ENCODE peak calls at places on chromosomes 11 and 22, in nine cellular contexts. One of them, this sample, is unnamed.

GRCh38 chr22:50259302-50259701 is 2.2 kb downstream of the MAPK12 start:
- DNase-seq in Daoy: no peak
- DNase-seq in uterus: no peak
- DNase-seq in T-helper 1 cell: no peak
- DNase-seq in GM04503: no peak
- DNase-seq in GM23248: no peak
- DNase-seq in endothelial cell: no peak
- DNase-seq in stimulated activated CD4-positive, alpha-beta T cell treated with anti-CD3 and anti-CD28 coated beads, Interleukin-15, amount 100 ng/mL, for 24 hours: no peak
- DNase-seq in dorsolateral prefrontal cortex: no peak
- DNase-seq in this sample: no peak

GRCh38 chr22:39418696-39419095 is 19.1 kb downstream of the TAB1 start:
- DNase-seq in Daoy: no peak
- DNase-seq in uterus: no peak
- DNase-seq in T-helper 1 cell: no peak
- DNase-seq in GM04503: no peak
- DNase-seq in GM23248: no peak
- DNase-seq in endothelial cell: no peak
- DNase-seq in stimulated activated CD4-positive, alpha-beta T cell treated with anti-CD3 and anti-CD28 coated beads, Interleukin-15, amount 100 ng/mL, for 24 hours: no peak
- DNase-seq in dorsolateral prefrontal cortex: no peak
- DNase-seq in this sample: no peak

GRCh38 chr22:22410121-22410520 is 98.4 kb downstream of the ZNF280B start:
- DNase-seq in Daoy: peak; percentile 40
- DNase-seq in uterus: no peak
- DNase-seq in T-helper 1 cell: no peak
- DNase-seq in GM04503: no peak
- DNase-seq in GM23248: no peak
- DNase-seq in endothelial cell: no peak
- DNase-seq in stimulated activated CD4-positive, alpha-beta T cell treated with anti-CD3 and anti-CD28 coated beads, Interleukin-15, amount 100 ng/mL, for 24 hours: no peak
- DNase-seq in dorsolateral prefrontal cortex: no peak
- DNase-seq in this sample: no peak

GRCh38 chr11:2376751-2377451 is at the start of gene CD81:
- DNase-seq in Daoy: peak; percentile 32
- DNase-seq in uterus: peak; percentile 50
- DNase-seq in T-helper 1 cell: peak; percentile 65
- DNase-seq in GM04503: no peak
- DNase-seq in GM23248: peak; percentile 71
- DNase-seq in endothelial cell: peak; percentile 68
- DNase-seq in stimulated activated CD4-positive, alpha-beta T cell treated with anti-CD3 and anti-CD28 coated beads, Interleukin-15, amount 100 ng/mL, for 24 hours: peak; percentile 69
- DNase-seq in dorsolateral prefrontal cortex: peak; percentile 51
- DNase-seq in this sample: peak; percentile 55

GRCh38 chr22:36595968-36596367 is 67.0 kb upstream of the EIF3D start:
- DNase-seq in Daoy: no peak
- DNase-seq in uterus: no peak
- DNase-seq in T-helper 1 cell: no peak
- DNase-seq in GM04503: no peak
- DNase-seq in GM23248: no peak
- DNase-seq in endothelial cell: no peak
- DNase-seq in stimulated activated CD4-positive, alpha-beta T cell treated with anti-CD3 and anti-CD28 coated beads, Interleukin-15, amount 100 ng/mL, for 24 hours: no peak
- DNase-seq in dorsolateral prefrontal cortex: no peak
- DNase-seq in this sample: no peak

GRCh38 chr11:25065711-25066110 is 568.9 kb downstream of the LUZP2 start:
- DNase-seq in Daoy: no peak
- DNase-seq in uterus: no peak
- DNase-seq in T-helper 1 cell: no peak
- DNase-seq in GM04503: no peak
- DNase-seq in GM23248: peak; percentile 1
- DNase-seq in endothelial cell: no peak
- DNase-seq in stimulated activated CD4-positive, alpha-beta T cell treated with anti-CD3 and anti-CD28 coated beads, Interleukin-15, amount 100 ng/mL, for 24 hours: no peak
- DNase-seq in dorsolateral prefrontal cortex: no peak
- DNase-seq in this sample: no peak

GRCh38 chr22:23144432-23144831 is 845 bp upstream of the RAB36 start:
- DNase-seq in Daoy: no peak
- DNase-seq in uterus: no peak
- DNase-seq in T-helper 1 cell: no peak
- DNase-seq in GM04503: no peak
- DNase-seq in GM23248: no peak
- DNase-seq in endothelial cell: no peak
- DNase-seq in stimulated activated CD4-positive, alpha-beta T cell treated with anti-CD3 and anti-CD28 coated beads, Interleukin-15, amount 100 ng/mL, for 24 hours: no peak
- DNase-seq in dorsolateral prefrontal cortex: no peak
- DNase-seq in this sample: no peak

GRCh38 chr11:134510641-134511040 is 98.6 kb upstream of the B3GAT1 start:
- DNase-seq in Daoy: no peak
- DNase-seq in uterus: peak; percentile 7
- DNase-seq in T-helper 1 cell: no peak
- DNase-seq in GM04503: no peak
- DNase-seq in GM23248: no peak
- DNase-seq in endothelial cell: no peak
- DNase-seq in stimulated activated CD4-positive, alpha-beta T cell treated with anti-CD3 and anti-CD28 coated beads, Interleukin-15, amount 100 ng/mL, for 24 hours: no peak
- DNase-seq in dorsolateral prefrontal cortex: peak; percentile 16
- DNase-seq in this sample: no peak

GRCh38 chr11:32374261-32374711 is 61.1 kb downstream of the WT1 start:
- DNase-seq in Daoy: peak; percentile 63
- DNase-seq in uterus: peak; percentile 51
- DNase-seq in T-helper 1 cell: no peak
- DNase-seq in GM04503: no peak
- DNase-seq in GM23248: peak; percentile 39
- DNase-seq in endothelial cell: peak; percentile 75
- DNase-seq in stimulated activated CD4-positive, alpha-beta T cell treated with anti-CD3 and anti-CD28 coated beads, Interleukin-15, amount 100 ng/mL, for 24 hours: peak; percentile 59
- DNase-seq in dorsolateral prefrontal cortex: no peak
- DNase-seq in this sample: no peak

GRCh38 chr22:49349841-49350381 is 477.8 kb downstream of the BRD1 start:
- DNase-seq in Daoy: no peak
- DNase-seq in uterus: no peak
- DNase-seq in T-helper 1 cell: no peak
- DNase-seq in GM04503: no peak
- DNase-seq in GM23248: no peak
- DNase-seq in endothelial cell: no peak
- DNase-seq in stimulated activated CD4-positive, alpha-beta T cell treated with anti-CD3 and anti-CD28 coated beads, Interleukin-15, amount 100 ng/mL, for 24 hours: no peak
- DNase-seq in dorsolateral prefrontal cortex: no peak
- DNase-seq in this sample: no peak

GRCh38 chr22:39953101-39953500 is 7.1 kb upstream of the TMA7B start:
- DNase-seq in Daoy: no peak
- DNase-seq in uterus: no peak
- DNase-seq in T-helper 1 cell: no peak
- DNase-seq in GM04503: no peak
- DNase-seq in GM23248: no peak
- DNase-seq in endothelial cell: no peak
- DNase-seq in stimulated activated CD4-positive, alpha-beta T cell treated with anti-CD3 and anti-CD28 coated beads, Interleukin-15, amount 100 ng/mL, for 24 hours: no peak
- DNase-seq in dorsolateral prefrontal cortex: no peak
- DNase-seq in this sample: no peak

GRCh38 chr11:86180860-86181259 is 63.7 kb upstream of the EED start:
- DNase-seq in Daoy: no peak
- DNase-seq in uterus: no peak
- DNase-seq in T-helper 1 cell: no peak
- DNase-seq in GM04503: no peak
- DNase-seq in GM23248: no peak
- DNase-seq in endothelial cell: no peak
- DNase-seq in stimulated activated CD4-positive, alpha-beta T cell treated with anti-CD3 and anti-CD28 coated beads, Interleukin-15, amount 100 ng/mL, for 24 hours: no peak
- DNase-seq in dorsolateral prefrontal cortex: no peak
- DNase-seq in this sample: no peak

GRCh38 chr11:846496-847098 is 3.9 kb downstream of the TSPAN4 start:
- DNase-seq in Daoy: no peak
- DNase-seq in uterus: no peak
- DNase-seq in T-helper 1 cell: no peak
- DNase-seq in GM04503: no peak
- DNase-seq in GM23248: peak; percentile 86
- DNase-seq in endothelial cell: no peak
- DNase-seq in stimulated activated CD4-positive, alpha-beta T cell treated with anti-CD3 and anti-CD28 coated beads, Interleukin-15, amount 100 ng/mL, for 24 hours: no peak
- DNase-seq in dorsolateral prefrontal cortex: no peak
- DNase-seq in this sample: no peak

GRCh38 chr22:19890502-19891349 is 36.1 kb upstream of the GNB1L start:
- DNase-seq in Daoy: peak; percentile 46
- DNase-seq in uterus: no peak
- DNase-seq in T-helper 1 cell: no peak
- DNase-seq in GM04503: no peak
- DNase-seq in GM23248: no peak
- DNase-seq in endothelial cell: no peak
- DNase-seq in stimulated activated CD4-positive, alpha-beta T cell treated with anti-CD3 and anti-CD28 coated beads, Interleukin-15, amount 100 ng/mL, for 24 hours: no peak
- DNase-seq in dorsolateral prefrontal cortex: no peak
- DNase-seq in this sample: no peak

GRCh38 chr11:130124096-130124495 is 35.5 kb upstream of the ST14 start:
- DNase-seq in Daoy: peak; percentile 52
- DNase-seq in uterus: peak; percentile 38
- DNase-seq in T-helper 1 cell: no peak
- DNase-seq in GM04503: peak; percentile 92
- DNase-seq in GM23248: peak; percentile 95
- DNase-seq in endothelial cell: no peak
- DNase-seq in stimulated activated CD4-positive, alpha-beta T cell treated with anti-CD3 and anti-CD28 coated beads, Interleukin-15, amount 100 ng/mL, for 24 hours: no peak
- DNase-seq in dorsolateral prefrontal cortex: no peak
- DNase-seq in this sample: no peak

GRCh38 chr11:111736191-111736590 is 30.0 kb downstream of the PPP2R1B start:
- DNase-seq in Daoy: peak; percentile 41
- DNase-seq in uterus: no peak
- DNase-seq in T-helper 1 cell: no peak
- DNase-seq in GM04503: peak; percentile 64
- DNase-seq in GM23248: peak; percentile 85
- DNase-seq in endothelial cell: no peak
- DNase-seq in stimulated activated CD4-positive, alpha-beta T cell treated with anti-CD3 and anti-CD28 coated beads, Interleukin-15, amount 100 ng/mL, for 24 hours: no peak
- DNase-seq in dorsolateral prefrontal cortex: no peak
- DNase-seq in this sample: no peak

GRCh38 chr11:35579557-35580396 is 38.5 kb upstream of the FJX1 start:
- DNase-seq in Daoy: peak; percentile 77
- DNase-seq in uterus: no peak
- DNase-seq in T-helper 1 cell: no peak
- DNase-seq in GM04503: peak; percentile 91
- DNase-seq in GM23248: peak; percentile 94
- DNase-seq in endothelial cell: no peak
- DNase-seq in stimulated activated CD4-positive, alpha-beta T cell treated with anti-CD3 and anti-CD28 coated beads, Interleukin-15, amount 100 ng/mL, for 24 hours: no peak
- DNase-seq in dorsolateral prefrontal cortex: no peak
- DNase-seq in this sample: no peak

GRCh38 chr22:40156001-40156516 is 21.7 kb upstream of the TNRC6B start:
- DNase-seq in Daoy: peak; percentile 62
- DNase-seq in uterus: no peak
- DNase-seq in T-helper 1 cell: no peak
- DNase-seq in GM04503: no peak
- DNase-seq in GM23248: peak; percentile 49
- DNase-seq in endothelial cell: no peak
- DNase-seq in stimulated activated CD4-positive, alpha-beta T cell treated with anti-CD3 and anti-CD28 coated beads, Interleukin-15, amount 100 ng/mL, for 24 hours: peak; percentile 11
- DNase-seq in dorsolateral prefrontal cortex: no peak
- DNase-seq in this sample: no peak

GRCh38 chr11:81224396-81224795 is 1509.3 kb downstream of the FAM181B start:
- DNase-seq in Daoy: peak; percentile 4
- DNase-seq in uterus: no peak
- DNase-seq in T-helper 1 cell: no peak
- DNase-seq in GM04503: no peak
- DNase-seq in GM23248: no peak
- DNase-seq in endothelial cell: no peak
- DNase-seq in stimulated activated CD4-positive, alpha-beta T cell treated with anti-CD3 and anti-CD28 coated beads, Interleukin-15, amount 100 ng/mL, for 24 hours: no peak
- DNase-seq in dorsolateral prefrontal cortex: no peak
- DNase-seq in this sample: no peak

GRCh38 chr11:46521947-46522681 is 71.7 kb downstream of the AMBRA1 start:
- DNase-seq in Daoy: peak; percentile 59
- DNase-seq in uterus: no peak
- DNase-seq in T-helper 1 cell: no peak
- DNase-seq in GM04503: no peak
- DNase-seq in GM23248: peak; percentile 36
- DNase-seq in endothelial cell: no peak
- DNase-seq in stimulated activated CD4-positive, alpha-beta T cell treated with anti-CD3 and anti-CD28 coated beads, Interleukin-15, amount 100 ng/mL, for 24 hours: no peak
- DNase-seq in dorsolateral prefrontal cortex: no peak
- DNase-seq in this sample: no peak

GRCh38 chr11:117187007-117187406 is 8.5 kb downstream of the SIDT2 start:
- DNase-seq in Daoy: no peak
- DNase-seq in uterus: peak; percentile 9
- DNase-seq in T-helper 1 cell: no peak
- DNase-seq in GM04503: no peak
- DNase-seq in GM23248: no peak
- DNase-seq in endothelial cell: no peak
- DNase-seq in stimulated activated CD4-positive, alpha-beta T cell treated with anti-CD3 and anti-CD28 coated beads, Interleukin-15, amount 100 ng/mL, for 24 hours: no peak
- DNase-seq in dorsolateral prefrontal cortex: no peak
- DNase-seq in this sample: peak; percentile 25

GRCh38 chr11:93585758-93586157 is 42.6 kb upstream of the SMCO4 start:
- DNase-seq in Daoy: peak; percentile 48
- DNase-seq in uterus: no peak
- DNase-seq in T-helper 1 cell: no peak
- DNase-seq in GM04503: peak; percentile 41
- DNase-seq in GM23248: peak; percentile 88
- DNase-seq in endothelial cell: no peak
- DNase-seq in stimulated activated CD4-positive, alpha-beta T cell treated with anti-CD3 and anti-CD28 coated beads, Interleukin-15, amount 100 ng/mL, for 24 hours: no peak
- DNase-seq in dorsolateral prefrontal cortex: no peak
- DNase-seq in this sample: no peak

GRCh38 chr22:27372969-27373670 is 428.4 kb downstream of the MN1 start:
- DNase-seq in Daoy: no peak
- DNase-seq in uterus: no peak
- DNase-seq in T-helper 1 cell: no peak
- DNase-seq in GM04503: no peak
- DNase-seq in GM23248: no peak
- DNase-seq in endothelial cell: peak; percentile 85
- DNase-seq in stimulated activated CD4-positive, alpha-beta T cell treated with anti-CD3 and anti-CD28 coated beads, Interleukin-15, amount 100 ng/mL, for 24 hours: no peak
- DNase-seq in dorsolateral prefrontal cortex: no peak
- DNase-seq in this sample: no peak

GRCh38 chr22:33923660-33924246 is 3.5 kb upstream of the LARGE1 start:
- DNase-seq in Daoy: peak; percentile 59
- DNase-seq in uterus: peak; percentile 77
- DNase-seq in T-helper 1 cell: peak; percentile 11
- DNase-seq in GM04503: no peak
- DNase-seq in GM23248: peak; percentile 84
- DNase-seq in endothelial cell: peak; percentile 70
- DNase-seq in stimulated activated CD4-positive, alpha-beta T cell treated with anti-CD3 and anti-CD28 coated beads, Interleukin-15, amount 100 ng/mL, for 24 hours: peak; percentile 50
- DNase-seq in dorsolateral prefrontal cortex: no peak
- DNase-seq in this sample: no peak

GRCh38 chr22:28299760-28300159 is 379.9 kb downstream of the TTC28 start:
- DNase-seq in Daoy: no peak
- DNase-seq in uterus: peak; percentile 38
- DNase-seq in T-helper 1 cell: no peak
- DNase-seq in GM04503: peak; percentile 7
- DNase-seq in GM23248: peak; percentile 46
- DNase-seq in endothelial cell: no peak
- DNase-seq in stimulated activated CD4-positive, alpha-beta T cell treated with anti-CD3 and anti-CD28 coated beads, Interleukin-15, amount 100 ng/mL, for 24 hours: peak; percentile 2
- DNase-seq in dorsolateral prefrontal cortex: no peak
- DNase-seq in this sample: no peak

GRCh38 chr22:41908409-41909289 is 6.2 kb downstream of the SHISA8 start:
- DNase-seq in Daoy: no peak
- DNase-seq in uterus: no peak
- DNase-seq in T-helper 1 cell: no peak
- DNase-seq in GM04503: no peak
- DNase-seq in GM23248: no peak
- DNase-seq in endothelial cell: peak; percentile 15
- DNase-seq in stimulated activated CD4-positive, alpha-beta T cell treated with anti-CD3 and anti-CD28 coated beads, Interleukin-15, amount 100 ng/mL, for 24 hours: no peak
- DNase-seq in dorsolateral prefrontal cortex: no peak
- DNase-seq in this sample: no peak

GRCh38 chr11:130897262-130898182 is 18.8 kb downstream of the SNX19 start:
- DNase-seq in Daoy: no peak
- DNase-seq in uterus: peak; percentile 89
- DNase-seq in T-helper 1 cell: no peak
- DNase-seq in GM04503: peak; percentile 91
- DNase-seq in GM23248: peak; percentile 96
- DNase-seq in endothelial cell: no peak
- DNase-seq in stimulated activated CD4-positive, alpha-beta T cell treated with anti-CD3 and anti-CD28 coated beads, Interleukin-15, amount 100 ng/mL, for 24 hours: no peak
- DNase-seq in dorsolateral prefrontal cortex: no peak
- DNase-seq in this sample: no peak

GRCh38 chr22:49155809-49156580 is 671.7 kb downstream of the BRD1 start:
- DNase-seq in Daoy: no peak
- DNase-seq in uterus: no peak
- DNase-seq in T-helper 1 cell: no peak
- DNase-seq in GM04503: no peak
- DNase-seq in GM23248: peak; percentile 1
- DNase-seq in endothelial cell: no peak
- DNase-seq in stimulated activated CD4-positive, alpha-beta T cell treated with anti-CD3 and anti-CD28 coated beads, Interleukin-15, amount 100 ng/mL, for 24 hours: no peak
- DNase-seq in dorsolateral prefrontal cortex: no peak
- DNase-seq in this sample: no peak